ENCODE peak calls at places on chromosomes 4 and X, in six cellular contexts. M is OCI-LY7, V is lung, Q is fibroblast of pulmonary artery, Z is uterus, N is left lung. E is an unnamed sample.

GRCh38 chr4:83112678-83113428 is 1.7 kb downstream of the PLAC8 start:
- DNase-seq in M (no peak), V (no peak), Q (no peak), Z (no peak), N (no peak), E (no peak)

GRCh38 chr4:663438-664428 is 10.3 kb downstream of the ATP5ME start:
- DNase-seq in M (no peak), V (peak), Q (no peak), Z (no peak), N (peak), E (no peak)

GRCh38 chr4:64230709-64231310 is 178.4 kb downstream of the TECRL start:
- DNase-seq in M (peak), V (no peak), Q (peak), Z (no peak), N (no peak), E (no peak)

GRCh38 chr4:7049739-7050138 is 6.6 kb downstream of the TADA2B start:
- DNase-seq in M (no peak), V (no peak), Q (no peak), Z (no peak), N (no peak), E (no peak)

GRCh38 chr4:183185018-183185417 is 86.0 kb downstream of the WWC2 start:
- DNase-seq in M (no peak), V (no peak), Q (no peak), Z (no peak), N (no peak), E (no peak)

GRCh38 chr4:100372432-100372831 is 145.4 kb downstream of the EMCN start:
- DNase-seq in M (peak), V (no peak), Q (peak), Z (no peak), N (no peak), E (peak)

GRCh38 chrX:31580726-31581125 is 508.9 kb upstream of the FTHL17 start:
- DNase-seq in M (no peak), V (no peak), Q (peak), Z (no peak), N (no peak), E (peak)

GRCh38 chrX:69258893-69259292 is 93.6 kb upstream of the PJA1 start:
- DNase-seq in M (no peak), V (no peak), Q (no peak), Z (no peak), N (no peak), E (no peak)

GRCh38 chrX:357693-358471 is 28.8 kb downstream of the PPP2R3B start:
- DNase-seq in M (no peak), V (no peak), Q (peak), Z (no peak), N (no peak), E (peak)

DNA sequence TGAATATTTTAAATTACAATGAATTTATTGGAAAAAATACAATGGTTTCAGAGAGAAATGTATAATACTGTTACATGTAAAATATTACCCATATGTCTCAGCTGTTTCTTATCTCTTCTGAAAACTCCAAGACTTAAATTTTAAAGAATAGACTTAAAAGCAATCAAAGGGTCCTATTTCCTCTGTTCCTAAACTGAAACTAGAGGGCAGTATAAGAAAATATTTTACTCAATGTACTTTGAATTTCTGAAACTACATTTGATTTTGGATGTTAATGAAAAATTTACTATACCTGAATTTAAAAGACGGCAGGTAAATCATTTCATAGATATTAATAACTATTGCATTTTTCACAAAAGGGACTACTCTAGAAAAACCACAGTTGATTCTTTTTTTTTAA is 200.2 kb downstream of the LRBA start:
- DNase-seq in M (no peak), V (no peak), Q (no peak), Z (no peak), N (no peak), E (no peak)
- TF ChIP-seq CTCF in M (peak), V (no peak), Q (no peak), Z (no peak), N (no peak), E (no peak)

DNA sequence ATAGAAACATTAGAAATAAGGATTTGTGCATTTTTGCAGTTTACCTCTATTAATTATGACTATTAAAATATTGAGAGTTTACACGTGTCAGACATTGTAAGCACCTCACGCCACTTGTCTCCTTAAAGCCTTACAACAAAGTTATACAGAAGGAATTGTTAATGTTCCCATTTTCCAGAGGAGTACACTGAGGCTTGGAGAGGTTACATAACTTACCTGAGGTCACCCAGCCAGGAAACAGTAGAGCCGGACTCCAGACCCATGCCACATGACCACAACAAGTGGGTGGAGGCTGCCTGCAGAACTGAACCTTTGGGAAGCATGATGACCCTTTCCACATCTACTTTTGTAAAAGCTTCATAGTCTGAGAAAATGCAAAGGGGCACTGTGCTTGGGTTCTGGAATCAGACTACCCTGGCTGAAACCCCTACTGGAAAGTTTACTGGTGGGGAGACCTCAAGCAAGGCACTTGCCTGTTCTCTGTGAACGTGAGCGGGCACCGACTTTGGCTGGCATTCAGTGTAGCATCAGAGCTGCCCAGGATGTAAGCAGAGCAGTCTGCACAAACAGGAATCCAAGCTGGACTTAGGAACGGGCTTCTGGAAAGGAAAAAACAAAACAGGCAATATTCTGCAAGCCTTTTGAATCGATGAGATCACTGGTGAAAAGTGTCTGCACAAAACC is 901 bp downstream of the CLRN2 start:
- DNase-seq in M (no peak), V (no peak), Q (no peak), Z (no peak), N (no peak), E (no peak)
- H3K4me3 ChIP-seq in M (no peak), V (no peak), Q (no peak), Z (no peak), N (no peak), E (no peak)

GRCh38 chrX:114344756-114345155 is 239.1 kb upstream of the HTR2C start:
- DNase-seq in M (peak), V (no peak), Q (peak), Z (no peak), N (no peak), E (peak)
- TF ChIP-seq CTCF in M (peak), V (no peak), Q (peak), Z (peak), N (peak), E (peak)

GRCh38 chrX:13290891-13291614 is 28.8 kb downstream of the ATXN3L start:
- DNase-seq in M (no peak), V (no peak), Q (no peak), Z (no peak), N (no peak), E (no peak)
- H3K4me3 ChIP-seq in M (no peak), V (no peak), Q (no peak), Z (no peak), N (no peak), E (no peak)

DNA sequence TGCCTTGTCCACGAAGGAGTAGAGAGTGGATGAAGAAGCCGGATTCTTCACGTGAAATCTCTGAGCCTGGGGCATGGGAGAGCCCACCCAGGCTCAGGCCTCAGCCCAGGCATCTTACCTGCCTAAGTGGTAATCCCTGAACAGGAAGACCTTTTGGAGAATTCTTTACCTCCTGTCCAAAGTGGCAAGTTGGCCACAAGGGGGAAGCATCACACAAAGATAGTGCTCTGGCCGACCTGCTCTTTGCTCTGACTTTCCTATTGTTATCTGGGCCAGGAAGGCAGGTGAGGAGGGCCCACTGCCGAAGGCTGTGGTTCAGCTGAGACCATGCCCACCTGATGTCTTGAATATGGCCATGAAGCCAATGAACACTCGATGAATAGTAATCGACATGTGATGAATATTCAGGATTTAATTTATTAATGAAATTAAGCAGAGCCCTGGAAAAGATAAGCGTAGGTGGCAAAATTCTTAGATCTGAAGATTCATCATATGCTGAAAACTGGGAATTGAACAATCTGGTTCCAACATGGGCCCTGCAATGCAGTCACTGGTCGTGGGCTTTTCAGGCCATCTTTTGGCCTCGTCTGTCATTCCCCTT is 93.8 kb downstream of the PDGFRA start:
- DNase-seq in M (peak), V (peak), Q (peak), Z (peak), N (peak), E (peak)
- TF ChIP-seq CTCF in M (peak), V (peak), Q (peak), Z (peak), N (peak), E (peak)

DNA sequence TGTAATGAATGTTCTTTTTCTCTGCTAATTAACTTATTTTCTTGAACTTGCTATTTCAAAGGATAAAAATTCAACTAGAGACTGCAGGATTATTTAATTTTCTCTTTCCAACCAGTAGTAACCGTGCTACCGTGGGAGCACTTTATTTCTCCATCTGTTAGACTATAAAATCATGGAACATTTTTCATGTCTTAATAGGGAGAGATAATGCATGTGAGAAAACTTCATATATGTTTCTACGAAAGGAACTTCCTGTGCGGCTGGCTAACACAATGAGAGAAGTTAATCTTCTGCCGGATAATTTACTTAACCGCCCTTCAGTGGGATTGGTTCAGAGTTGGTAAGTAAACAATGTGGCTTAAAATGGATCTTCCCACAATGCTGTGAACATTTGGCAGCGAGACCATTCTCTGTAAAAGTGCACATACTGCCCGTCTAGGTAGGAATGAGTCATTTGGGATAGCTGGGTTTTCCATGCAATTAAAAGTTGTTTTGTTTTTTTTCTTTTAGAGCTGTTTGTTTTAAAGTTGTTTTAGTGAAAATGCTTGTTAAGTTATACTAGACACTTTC is 29.5 kb downstream of the PDK3 start:
- DNase-seq in M (no peak), V (no peak), Q (peak), Z (no peak), N (no peak), E (peak)
- H3K4me3 ChIP-seq in M (no peak), V (no peak), Q (no peak), Z (no peak), N (no peak), E (no peak)

DNA sequence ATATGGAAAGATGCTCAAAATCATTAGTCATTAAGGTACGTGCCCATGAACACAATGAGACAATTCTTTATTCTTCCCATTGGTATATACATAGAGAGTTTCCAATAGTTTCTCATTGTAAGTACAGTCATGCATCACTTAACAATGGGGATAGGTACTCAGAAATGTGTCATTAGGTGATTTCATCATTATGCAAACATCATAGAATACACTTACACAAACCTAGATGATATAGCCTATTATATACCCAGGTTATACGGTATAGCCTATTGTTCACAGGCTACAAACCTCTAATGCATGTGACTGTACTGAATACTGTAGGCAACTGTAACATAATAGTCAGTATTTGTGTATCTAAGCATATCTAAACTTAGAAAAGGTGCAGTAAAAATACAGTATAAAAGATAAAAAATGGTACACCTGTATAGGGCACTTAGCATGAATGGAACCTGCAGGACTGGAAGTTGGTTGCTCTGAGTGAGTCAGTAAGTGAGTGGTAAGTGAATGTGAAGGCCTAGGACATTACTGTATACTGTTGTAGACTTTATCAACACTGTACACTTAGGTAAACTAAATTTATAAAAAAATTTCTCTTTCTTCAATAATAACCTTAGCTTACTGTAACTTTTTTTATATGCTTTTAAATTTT is 49.6 kb downstream of the KLHL13 start:
- DNase-seq in M (no peak), V (no peak), Q (no peak), Z (no peak), N (no peak), E (no peak)
- TF ChIP-seq CTCF in M (no peak), V (no peak), Q (no peak), Z (no peak), N (no peak), E (no peak)

DNA sequence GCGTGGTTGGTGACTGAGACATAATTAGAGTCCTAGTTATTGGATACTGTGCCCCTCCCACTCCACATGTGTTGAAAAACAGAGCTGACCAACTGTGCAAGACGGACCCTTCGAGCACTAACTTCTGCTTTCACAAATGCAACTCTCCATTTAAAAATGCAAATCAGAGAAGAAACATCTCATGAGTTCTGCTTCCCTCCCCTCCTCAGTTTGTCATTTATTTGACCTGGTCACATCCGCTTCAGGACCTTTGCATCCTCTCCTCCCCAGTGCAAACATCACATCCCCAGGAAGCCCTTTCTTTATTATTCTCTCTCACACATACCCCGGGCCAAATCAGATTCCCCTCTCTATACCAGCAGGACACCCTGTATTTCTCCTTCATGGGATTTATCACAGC is 38.1 kb upstream of the NOCT start:
- DNase-seq in M (peak), V (no peak), Q (no peak), Z (no peak), N (no peak), E (no peak)
- H3K4me3 ChIP-seq in M (no peak), V (no peak), Q (no peak), Z (no peak), N (no peak), E (no peak)

GRCh38 chr4:76723373-76723772 is 174.6 kb downstream of the SOWAHB start:
- DNase-seq in M (no peak), V (no peak), Q (peak), Z (no peak), N (no peak), E (peak)
- TF ChIP-seq CTCF in M (no peak), V (no peak), Q (peak), Z (no peak), N (no peak), E (peak)

E was measured in foreskin fibroblast.